ENCODE peak calls at places on chromosomes 16 and 17, in four cellular contexts. One of them, this sample, is unnamed.

GRCh38 chr17:82598256-82599011 is 49.8 kb downstream of the WDR45B start:
- DNase-seq in HepG2: no peak
- DNase-seq in GM12878: no peak
- DNase-seq in A549: no peak
- DNase-seq in this sample: no peak

GRCh38 chr17:78040561-78041400 is 82.3 kb downstream of the TNRC6C start:
- DNase-seq in A549: peak
- DNase-seq in GM12878: peak
- DNase-seq in HepG2: no peak
- DNase-seq in this sample: no peak

GRCh38 chr17:67679225-67679624 is 38.5 kb upstream of the NOL11 start:
- DNase-seq in A549: no peak
- DNase-seq in GM12878: no peak
- DNase-seq in HepG2: no peak
- DNase-seq in this sample: no peak

GRCh38 chr16:30736995-30737793 is 11.0 kb upstream of the PHKG2 start:
- DNase-seq in A549: no peak
- DNase-seq in HepG2: no peak
- DNase-seq in GM12878: no peak
- DNase-seq in this sample: no peak

GRCh38 chr16:77043076-77043475 is 147.9 kb upstream of the MON1B start:
- DNase-seq in HepG2: no peak
- DNase-seq in GM12878: no peak
- DNase-seq in A549: peak
- DNase-seq in this sample: peak

GRCh38 chr17:28818705-28819295 is 23.8 kb downstream of the FAM222B start:
- DNase-seq in HepG2: no peak
- DNase-seq in A549: no peak
- DNase-seq in GM12878: no peak
- DNase-seq in this sample: no peak

GRCh38 chr17:45743626-45744326 is 40.3 kb upstream of the CRHR1 start:
- DNase-seq in GM12878: no peak
- DNase-seq in A549: no peak
- DNase-seq in HepG2: no peak
- DNase-seq in this sample: no peak

GRCh38 chr16:9033125-9033830 is 58.2 kb upstream of the HAPSTR1 start:
- DNase-seq in A549: peak
- DNase-seq in GM12878: no peak
- DNase-seq in HepG2: peak
- DNase-seq in this sample: peak

GRCh38 chr16:12433691-12434390 is 369.8 kb downstream of the CPPED1 start:
- DNase-seq in A549: no peak
- DNase-seq in GM12878: no peak
- DNase-seq in HepG2: peak
- DNase-seq in this sample: no peak

GRCh38 chr17:74739227-74739831 is 2.3 kb downstream of the RAB37 start:
- DNase-seq in HepG2: no peak
- DNase-seq in GM12878: no peak
- DNase-seq in A549: no peak
- DNase-seq in this sample: no peak

GRCh38 chr17:69230939-69231338 is 2.3 kb upstream of the ABCA10 start:
- DNase-seq in GM12878: no peak
- DNase-seq in HepG2: no peak
- DNase-seq in A549: no peak
- DNase-seq in this sample: no peak

DNA sequence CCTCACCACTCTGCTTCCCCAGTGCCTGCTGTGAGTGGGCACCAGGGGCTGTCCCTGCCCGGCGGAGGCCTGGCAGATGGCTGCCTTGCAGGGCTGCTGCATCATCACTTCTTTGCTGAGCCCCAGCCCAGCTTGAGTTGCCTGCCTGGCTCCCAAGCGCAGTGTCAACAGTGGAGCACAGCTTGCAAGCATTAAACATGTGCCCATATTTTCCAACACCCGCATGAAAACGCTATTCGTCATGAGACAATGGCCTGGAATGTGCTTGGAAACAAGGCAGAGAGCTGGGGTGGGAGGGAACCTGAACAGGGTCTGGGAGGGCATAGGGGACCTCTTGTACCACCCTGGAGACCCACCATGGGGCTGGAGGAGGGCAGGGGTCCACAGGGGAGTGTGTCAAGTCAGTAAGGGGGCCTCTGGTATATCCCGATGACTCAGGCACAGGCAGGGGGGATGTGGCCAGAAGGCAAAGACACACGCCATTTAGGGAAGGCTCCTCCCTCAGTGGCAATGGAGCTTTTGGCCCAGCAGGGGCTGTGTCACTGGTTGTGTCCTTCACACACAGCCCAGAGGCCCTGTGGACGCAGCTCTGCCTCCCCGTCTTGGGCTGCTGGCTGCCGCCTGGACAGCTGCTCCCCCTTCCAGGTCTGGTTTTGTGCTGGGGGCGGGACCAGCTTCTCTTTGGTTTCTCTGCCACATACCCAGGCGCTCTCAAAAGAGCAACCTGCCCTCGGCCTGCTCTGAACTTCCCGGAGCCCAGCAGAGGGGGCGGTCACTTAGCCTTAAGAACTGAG is 17.4 kb upstream of the MTSS2 start:
- DNase-seq in A549: peak
- DNase-seq in GM12878: no peak
- DNase-seq in HepG2: peak
- DNase-seq in this sample: peak
- TF ChIP-seq POLR2AphosphoS2 in A549: no peak
- TF ChIP-seq POLR2AphosphoS2 in GM12878: no peak
- TF ChIP-seq POLR2AphosphoS2 in HepG2: no peak
- TF ChIP-seq POLR2AphosphoS2 in this sample: no peak

DNA sequence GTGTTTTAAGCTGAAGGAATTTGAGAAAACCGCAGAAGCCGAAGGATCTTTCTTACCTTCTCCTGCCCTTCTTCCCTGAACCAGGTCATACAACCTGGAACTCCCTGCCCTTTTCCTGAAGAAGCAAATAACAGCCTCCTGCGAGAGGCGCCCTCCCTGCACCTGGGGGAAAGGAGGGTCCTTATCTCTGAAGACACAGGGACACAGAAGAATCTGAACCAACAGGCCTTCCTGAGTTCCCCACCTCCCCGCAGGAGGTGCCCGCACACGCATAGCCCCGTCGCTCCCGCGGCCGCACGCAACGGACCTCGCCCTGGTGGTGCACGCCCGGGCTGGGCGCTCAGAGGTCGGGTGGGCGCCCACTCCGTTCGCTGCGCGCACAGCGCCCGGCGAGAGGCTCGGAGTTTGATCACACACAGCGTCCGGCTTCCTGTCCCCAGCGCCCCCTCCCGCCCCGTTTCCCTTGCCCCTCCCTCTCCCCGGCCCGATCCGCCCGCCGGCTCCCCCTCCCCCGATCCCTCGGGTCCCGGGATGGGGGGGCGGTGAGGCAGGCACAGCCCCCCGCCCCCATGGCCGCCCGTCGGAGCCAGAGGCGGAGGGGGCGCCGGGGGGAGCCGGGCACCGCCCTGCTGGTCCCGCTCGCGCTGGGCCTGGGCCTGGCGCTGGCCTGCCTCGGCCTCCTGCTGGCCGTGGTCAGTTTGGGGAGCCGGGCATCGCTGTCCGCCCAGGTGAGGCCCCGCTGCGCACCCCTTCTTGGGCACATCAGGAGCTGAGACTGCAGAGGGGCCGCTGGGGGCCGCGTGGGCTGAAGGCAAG is at the start of gene TNFSF12:
- DNase-seq in A549: no peak
- DNase-seq in GM12878: no peak
- DNase-seq in HepG2: no peak
- DNase-seq in this sample: peak
- TF ChIP-seq POLR2AphosphoS2 in A549: no peak
- TF ChIP-seq POLR2AphosphoS2 in GM12878: no peak
- TF ChIP-seq POLR2AphosphoS2 in HepG2: no peak
- TF ChIP-seq POLR2AphosphoS2 in this sample: no peak

GRCh38 chr16:84477661-84478060 is 26.8 kb downstream of the MEAK7 start:
- DNase-seq in HepG2: no peak
- DNase-seq in A549: no peak
- DNase-seq in GM12878: no peak
- DNase-seq in this sample: no peak
- TF ChIP-seq POLR2AphosphoS2 in HepG2: no peak
- TF ChIP-seq POLR2AphosphoS2 in A549: no peak
- TF ChIP-seq POLR2AphosphoS2 in GM12878: no peak
- TF ChIP-seq POLR2AphosphoS2 in this sample: no peak

GRCh38 chr16:2251281-2252111 is at the start of gene ECI1:
- DNase-seq in GM12878: peak
- DNase-seq in HepG2: peak
- DNase-seq in A549: peak
- DNase-seq in this sample: peak
- TF ChIP-seq POLR2AphosphoS2 in GM12878: peak
- TF ChIP-seq POLR2AphosphoS2 in HepG2: peak
- TF ChIP-seq POLR2AphosphoS2 in A549: peak
- TF ChIP-seq POLR2AphosphoS2 in this sample: peak